ENCODE peak calls at places on chromosomes 1 and 21, in six cellular contexts. K, V, E, Y, Z and U are unnamed samples.
A peak's percentile ranks its signal among the peaks of the same experiment; 100 is the strongest.

GRCh38 chr1:217626321-217626720 is 4.6 kb downstream of the GPATCH2 start:
- DNase-seq in Y (no peak), Z (no peak), K (no peak), E (no peak), V (no peak), U (no peak)

GRCh38 chr1:3590145-3590768 is 21.1 kb downstream of the MEGF6 start:
- DNase-seq in E (no peak), V (no peak), K (peak; percentile 56), Z (no peak), Y (no peak), U (no peak)

GRCh38 chr1:154607748-154608521 is at the start of gene ADAR:
- DNase-seq in K (peak; percentile 99), E (peak; percentile 78), Z (peak; percentile 98), V (no peak), Y (peak; percentile 84), U (peak; percentile 90)

GRCh38 chr1:72946901-72947505 is 664.7 kb upstream of the NEGR1 start:
- DNase-seq in V (no peak), Z (no peak), Y (no peak), E (no peak), K (no peak), U (no peak)

GRCh38 chr1:151370211-151370911 is 2.1 kb downstream of the SELENBP1 start:
- DNase-seq in V (no peak), Z (no peak), Y (no peak), K (peak; percentile 65), E (no peak), U (no peak)

GRCh38 chr1:69738458-69738857 is 170.7 kb downstream of the LRRC7 start:
- DNase-seq in E (no peak), Y (no peak), Z (no peak), K (peak; percentile 15), V (no peak), U (no peak)

GRCh38 chr1:145961109-145961424 is 3.2 kb upstream of the LIX1L start:
- DNase-seq in V (no peak), E (no peak), Z (no peak), Y (no peak), K (no peak), U (no peak)

GRCh38 chr1:173255214-173255813 is 48.2 kb upstream of the TNFSF4 start:
- DNase-seq in V (no peak), Z (peak; percentile 56), K (peak; percentile 67), E (no peak), Y (no peak), U (no peak)

GRCh38 chr1:201753492-201753891 is 75.5 kb upstream of the IPO9 start:
- DNase-seq in K (peak; percentile 50), V (no peak), E (no peak), Z (no peak), Y (no peak), U (no peak)

GRCh38 chr1:30449003-30449402 is 274.4 kb downstream of the MATN1 start:
- DNase-seq in K (no peak), Y (no peak), V (no peak), E (no peak), Z (no peak), U (no peak)

GRCh38 chr1:211520641-211521040 is 28.7 kb upstream of the RD3 start:
- DNase-seq in V (no peak), Z (no peak), K (peak; percentile 54), Y (no peak), E (no peak), U (no peak)

GRCh38 chr1:245516178-245516829 is 361.5 kb downstream of the KIF26B start:
- DNase-seq in Z (peak; percentile 54), Y (no peak), V (no peak), K (peak; percentile 25), E (no peak), U (peak; percentile 35)

GRCh38 chr21:41396452-41397107 is 29.5 kb upstream of the MX1 start:
- DNase-seq in V (no peak), Y (no peak), K (peak; percentile 48), E (no peak), Z (no peak), U (no peak)

GRCh38 chr1:94382163-94382562 is 36.0 kb upstream of the ABCD3 start:
- DNase-seq in Z (no peak), K (no peak), V (no peak), Y (no peak), E (no peak), U (no peak)

GRCh38 chr1:33244809-33245186 is 11.5 kb upstream of the ZNF362 start:
- DNase-seq in Y (no peak), E (no peak), K (no peak), V (peak; percentile 42), Z (peak; percentile 56), U (no peak)

GRCh38 chr1:202367200-202367742 is 18.8 kb downstream of the PPP1R12B start:
- DNase-seq in E (no peak), V (no peak), Y (no peak), K (no peak), Z (no peak), U (no peak)

GRCh38 chr21:42439284-42440186 is 35.8 kb downstream of the UBASH3A start:
- DNase-seq in K (no peak), Y (no peak), V (no peak), Z (no peak), E (no peak), U (peak; percentile 54)

GRCh38 chr1:30822966-30823581 is 65.5 kb upstream of the LAPTM5 start:
- DNase-seq in K (peak; percentile 73), Y (no peak), V (no peak), E (no peak), Z (no peak), U (no peak)

GRCh38 chr1:16226495-16227179 is 10.3 kb downstream of the CPLANE2 start:
- DNase-seq in E (no peak), K (peak; percentile 47), V (no peak), Y (no peak), Z (no peak), U (no peak)

GRCh38 chr1:174247472-174247871 is 88.2 kb downstream of the RABGAP1L start:
- DNase-seq in E (no peak), K (no peak), Y (no peak), V (no peak), Z (no peak), U (no peak)

GRCh38 chr21:35617491-35617890 is 442.8 kb downstream of the SETD4 start:
- DNase-seq in Y (no peak), K (no peak), V (no peak), Z (no peak), E (no peak), U (no peak)

GRCh38 chr1:52348704-52349301 is 17.2 kb downstream of the CC2D1B start:
- DNase-seq in Z (no peak), K (peak; percentile 53), Y (no peak), E (no peak), V (no peak), U (no peak)

GRCh38 chr1:20698195-20698910 is 19.5 kb downstream of the KIF17 start:
- DNase-seq in Y (no peak), E (no peak), V (no peak), K (peak; percentile 20), Z (no peak), U (no peak)

GRCh38 chr1:206590025-206590834 is 22.0 kb downstream of the EIF2D start:
- DNase-seq in K (peak; percentile 27), E (no peak), Z (no peak), Y (peak; percentile 48), V (no peak), U (peak; percentile 69)

GRCh38 chr1:28370220-28371010 is 875 bp downstream of the PHACTR4 start:
- DNase-seq in Z (peak; percentile 81), V (no peak), K (peak; percentile 30), Y (peak; percentile 5), E (no peak), U (peak; percentile 62)

GRCh38 chr1:167904641-167905040 is 9.3 kb downstream of the ADCY10 start:
- DNase-seq in E (no peak), K (peak; percentile 54), Y (no peak), Z (no peak), V (no peak), U (no peak)

GRCh38 chr1:65395887-65396612 is 24.4 kb upstream of the LEPR start:
- DNase-seq in E (no peak), V (no peak), K (no peak), Y (no peak), Z (no peak), U (no peak)